ENCODE peak calls at places on chromosomes 3 and 15, in six cellular contexts. One of them, this sample, is unnamed.

GRCh38 chr3:140152851-140153640 is 218.1 kb downstream of the CLSTN2 start:
- DNase-seq in left colon: no peak
- DNase-seq in stimulated activated CD4-positive, alpha-beta T cell treated with anti-CD3 and anti-CD28 coated beads, Interleukin-2, amount 100 ng/mL, for 48 hours: no peak
- DNase-seq in NCI-H446 treated with DMSO at 0.1 percent for 48 hours: peak
- DNase-seq in endothelial cell: no peak
- DNase-seq in HEK293T: no peak
- DNase-seq in this sample: no peak

GRCh38 chr3:28912120-28912885 is 368.6 kb upstream of the RBMS3 start:
- DNase-seq in left colon: no peak
- DNase-seq in stimulated activated CD4-positive, alpha-beta T cell treated with anti-CD3 and anti-CD28 coated beads, Interleukin-2, amount 100 ng/mL, for 48 hours: no peak
- DNase-seq in NCI-H446 treated with DMSO at 0.1 percent for 48 hours: no peak
- DNase-seq in endothelial cell: no peak
- DNase-seq in HEK293T: no peak
- DNase-seq in this sample: no peak

GRCh38 chr3:100602506-100603444 is 6.6 kb upstream of the ADGRG7 start:
- DNase-seq in left colon: no peak
- DNase-seq in stimulated activated CD4-positive, alpha-beta T cell treated with anti-CD3 and anti-CD28 coated beads, Interleukin-2, amount 100 ng/mL, for 48 hours: no peak
- DNase-seq in NCI-H446 treated with DMSO at 0.1 percent for 48 hours: no peak
- DNase-seq in endothelial cell: no peak
- DNase-seq in HEK293T: no peak
- DNase-seq in this sample: no peak

GRCh38 chr15:97960364-97961066 is at the start of gene ARRDC4:
- DNase-seq in left colon: no peak
- DNase-seq in stimulated activated CD4-positive, alpha-beta T cell treated with anti-CD3 and anti-CD28 coated beads, Interleukin-2, amount 100 ng/mL, for 48 hours: peak
- DNase-seq in NCI-H446 treated with DMSO at 0.1 percent for 48 hours: peak
- DNase-seq in endothelial cell: peak
- DNase-seq in HEK293T: peak
- DNase-seq in this sample: peak

GRCh38 chr15:71440479-71441071 is 325.3 kb downstream of the THSD4 start:
- DNase-seq in left colon: no peak
- DNase-seq in stimulated activated CD4-positive, alpha-beta T cell treated with anti-CD3 and anti-CD28 coated beads, Interleukin-2, amount 100 ng/mL, for 48 hours: no peak
- DNase-seq in NCI-H446 treated with DMSO at 0.1 percent for 48 hours: no peak
- DNase-seq in endothelial cell: no peak
- DNase-seq in HEK293T: peak
- DNase-seq in this sample: no peak

GRCh38 chr3:55484741-55485207 is 2.3 kb downstream of the WNT5A start:
- DNase-seq in left colon: no peak
- DNase-seq in stimulated activated CD4-positive, alpha-beta T cell treated with anti-CD3 and anti-CD28 coated beads, Interleukin-2, amount 100 ng/mL, for 48 hours: no peak
- DNase-seq in NCI-H446 treated with DMSO at 0.1 percent for 48 hours: no peak
- DNase-seq in endothelial cell: no peak
- DNase-seq in HEK293T: no peak
- DNase-seq in this sample: no peak

GRCh38 chr3:27861047-27862036 is 139.2 kb upstream of the EOMES start:
- DNase-seq in left colon: no peak
- DNase-seq in stimulated activated CD4-positive, alpha-beta T cell treated with anti-CD3 and anti-CD28 coated beads, Interleukin-2, amount 100 ng/mL, for 48 hours: no peak
- DNase-seq in NCI-H446 treated with DMSO at 0.1 percent for 48 hours: no peak
- DNase-seq in endothelial cell: no peak
- DNase-seq in HEK293T: no peak
- DNase-seq in this sample: no peak

GRCh38 chr3:35528728-35529127 is 110.6 kb upstream of the ARPP21 start:
- DNase-seq in left colon: no peak
- DNase-seq in stimulated activated CD4-positive, alpha-beta T cell treated with anti-CD3 and anti-CD28 coated beads, Interleukin-2, amount 100 ng/mL, for 48 hours: no peak
- DNase-seq in NCI-H446 treated with DMSO at 0.1 percent for 48 hours: no peak
- DNase-seq in endothelial cell: no peak
- DNase-seq in HEK293T: no peak
- DNase-seq in this sample: no peak

GRCh38 chr15:77617507-77618285 is 15.0 kb downstream of the LINGO1 start:
- DNase-seq in left colon: peak
- DNase-seq in stimulated activated CD4-positive, alpha-beta T cell treated with anti-CD3 and anti-CD28 coated beads, Interleukin-2, amount 100 ng/mL, for 48 hours: no peak
- DNase-seq in NCI-H446 treated with DMSO at 0.1 percent for 48 hours: no peak
- DNase-seq in endothelial cell: peak
- DNase-seq in HEK293T: peak
- DNase-seq in this sample: no peak

GRCh38 chr15:66369773-66370651 is 13.5 kb upstream of the TIPIN start:
- DNase-seq in left colon: no peak
- DNase-seq in stimulated activated CD4-positive, alpha-beta T cell treated with anti-CD3 and anti-CD28 coated beads, Interleukin-2, amount 100 ng/mL, for 48 hours: no peak
- DNase-seq in NCI-H446 treated with DMSO at 0.1 percent for 48 hours: no peak
- DNase-seq in endothelial cell: peak
- DNase-seq in HEK293T: no peak
- DNase-seq in this sample: peak

GRCh38 chr3:105255351-105255750 is 111.4 kb upstream of the ALCAM start:
- DNase-seq in left colon: no peak
- DNase-seq in stimulated activated CD4-positive, alpha-beta T cell treated with anti-CD3 and anti-CD28 coated beads, Interleukin-2, amount 100 ng/mL, for 48 hours: no peak
- DNase-seq in NCI-H446 treated with DMSO at 0.1 percent for 48 hours: peak
- DNase-seq in endothelial cell: no peak
- DNase-seq in HEK293T: no peak
- DNase-seq in this sample: no peak

GRCh38 chr15:68650901-68651709 is 72.3 kb downstream of the CORO2B start:
- DNase-seq in left colon: peak
- DNase-seq in stimulated activated CD4-positive, alpha-beta T cell treated with anti-CD3 and anti-CD28 coated beads, Interleukin-2, amount 100 ng/mL, for 48 hours: peak
- DNase-seq in NCI-H446 treated with DMSO at 0.1 percent for 48 hours: no peak
- DNase-seq in endothelial cell: peak
- DNase-seq in HEK293T: peak
- DNase-seq in this sample: peak

GRCh38 chr15:29678504-29679034 is 143.7 kb downstream of the TJP1 start:
- DNase-seq in left colon: no peak
- DNase-seq in stimulated activated CD4-positive, alpha-beta T cell treated with anti-CD3 and anti-CD28 coated beads, Interleukin-2, amount 100 ng/mL, for 48 hours: no peak
- DNase-seq in NCI-H446 treated with DMSO at 0.1 percent for 48 hours: no peak
- DNase-seq in endothelial cell: no peak
- DNase-seq in HEK293T: no peak
- DNase-seq in this sample: no peak

This sample was measured in D341Med.